ENCODE peak calls at places on chromosomes 2 and 18, in four cellular contexts. H is mesenchymal stem cell; F is HCEC 1CT; D is stimulated activated naive CD4-positive, alpha-beta T cell. E is an unnamed sample.

GRCh38 chr2:156999657-157000056 is 257.8 kb upstream of the GALNT5 start:
- DNase-seq in D (no peak), H (no peak), F (no peak), E (no peak)

GRCh38 chr2:112634153-112634873 is 11.4 kb upstream of the SLC20A1 start:
- DNase-seq in F (no peak), H (no peak), D (no peak), E (no peak)

GRCh38 chr2:213995400-213996105 is 415.3 kb upstream of the VWC2L start:
- DNase-seq in D (no peak), H (peak; percentile 61), F (peak; percentile 98), E (no peak)

GRCh38 chr18:5966514-5966913 is 71.2 kb upstream of the TMEM200C start:
- DNase-seq in H (no peak), F (no peak), D (no peak), E (no peak)

GRCh38 chr2:174266288-174266687 is 18.0 kb upstream of the OLA1 start:
- DNase-seq in F (no peak), H (no peak), D (no peak), E (no peak)

GRCh38 chr2:135169900-135170753 is 118.0 kb downstream of the RAB3GAP1 start:
- DNase-seq in F (no peak), D (no peak), H (no peak), E (no peak)

GRCh38 chr2:25270061-25270460 is 71.7 kb downstream of the DNMT3A start:
- DNase-seq in D (no peak), H (no peak), F (no peak), E (no peak)

GRCh38 chr18:38359258-38359657 is 793.7 kb upstream of the CELF4 start:
- DNase-seq in H (no peak), D (no peak), F (no peak), E (no peak)

GRCh38 chr2:16604236-16604635 is 61.4 kb downstream of the CYRIA start:
- DNase-seq in H (peak; percentile 52), F (no peak), D (no peak), E (no peak)

GRCh38 chr2:12452211-12452610 is 264.5 kb upstream of the TRIB2 start:
- DNase-seq in H (peak; percentile 81), D (no peak), F (peak; percentile 93), E (no peak)

GRCh38 chr2:218079943-218080913 is 11.2 kb downstream of the RUFY4 start:
- DNase-seq in H (no peak), D (no peak), F (no peak), E (no peak)